ENCODE peak calls at places on chromosomes 13 and 19, in seven cellular contexts. Z, H, N, M, U, K and C are unnamed samples.

GRCh38 chr19:2652504-2653099 is 49.9 kb downstream of the GNG7 start:
- DNase-seq in Z (no peak), H (no peak), N (no peak), M (no peak), U (no peak), K (no peak), C (no peak)

GRCh38 chr19:42309686-42310085 is 3.4 kb upstream of the TMEM145 start:
- DNase-seq in Z (no peak), H (no peak), N (no peak), M (no peak), U (no peak), K (no peak), C (no peak)

GRCh38 chr13:28680541-28680940 is 21.6 kb downstream of the POMP start:
- DNase-seq in Z (no peak), H (no peak), N (no peak), M (no peak), U (no peak), K (no peak), C (no peak)

GRCh38 chr19:19821366-19822147 is at the start of gene ZNF506:
- DNase-seq in Z (peak), H (peak), N (peak), M (peak), U (peak), K (peak), C (peak)

GRCh38 chr19:40365010-40365409 is 16.5 kb downstream of the PLD3 start:
- DNase-seq in Z (no peak), H (no peak), N (no peak), M (no peak), U (no peak), K (no peak), C (no peak)

GRCh38 chr19:14146789-14147216 is 10.4 kb upstream of the ASF1B start:
- DNase-seq in Z (no peak), H (no peak), N (no peak), M (no peak), U (no peak), K (no peak), C (peak)

GRCh38 chr19:12656899-12657571 is 9.5 kb downstream of the MAN2B1 start:
- DNase-seq in Z (no peak), H (no peak), N (no peak), M (no peak), U (no peak), K (no peak), C (no peak)

GRCh38 chr19:10766681-10767201 is 48.9 kb downstream of the DNM2 start:
- DNase-seq in Z (peak), H (no peak), N (no peak), M (no peak), U (no peak), K (no peak), C (no peak)

GRCh38 chr13:40023608-40024577 is 368.4 kb downstream of the COG6 start:
- DNase-seq in Z (no peak), H (no peak), N (no peak), M (no peak), U (no peak), K (no peak), C (no peak)

DNA sequence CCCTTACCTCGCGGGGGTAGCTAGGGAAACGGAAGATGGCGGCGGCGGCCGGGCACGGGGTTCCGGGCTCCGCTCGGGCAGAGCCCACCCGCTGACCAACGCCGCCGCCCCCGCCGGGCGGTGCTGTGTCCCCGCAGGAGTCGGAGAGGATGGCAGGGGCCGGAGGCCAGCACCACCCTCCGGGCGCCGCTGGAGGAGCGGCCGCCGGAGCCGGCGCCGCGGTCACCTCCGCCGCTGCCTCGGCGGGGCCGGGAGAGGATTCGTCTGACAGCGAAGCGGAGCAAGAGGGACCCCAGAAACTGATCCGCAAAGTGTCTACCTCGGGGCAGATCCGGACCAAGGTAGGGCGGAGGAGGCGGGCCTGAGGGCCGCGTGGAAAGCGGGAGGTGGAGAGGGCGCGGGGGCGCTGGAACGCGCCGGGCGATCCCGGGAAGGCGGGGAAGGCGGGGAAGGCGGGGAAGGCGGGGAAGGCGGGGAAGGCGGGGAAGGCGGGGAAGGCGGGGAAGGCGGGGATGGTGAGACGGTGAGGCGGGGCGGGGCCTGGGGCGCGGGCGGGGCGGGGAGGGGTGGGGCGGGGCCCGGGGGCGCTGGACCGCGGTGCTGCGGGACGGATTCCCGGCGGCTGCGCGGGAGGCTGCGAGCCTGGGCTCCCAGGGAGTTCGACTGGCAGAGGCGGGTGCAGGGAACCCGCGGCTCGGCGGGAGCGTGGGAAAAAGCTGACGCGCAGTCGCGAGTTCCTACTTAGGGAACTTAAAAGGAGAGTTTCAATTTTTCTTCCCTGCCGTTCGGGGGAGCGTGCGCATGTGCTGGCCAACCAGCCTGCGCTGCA is at the start of gene DGKH:
- DNase-seq in Z (peak), H (no peak), N (peak), M (peak), U (peak), K (peak), C (no peak)
- TF ChIP-seq CTCF in Z (no peak), H (no peak), N (peak), M (peak), U (peak), K (no peak), C (no peak)

DNA sequence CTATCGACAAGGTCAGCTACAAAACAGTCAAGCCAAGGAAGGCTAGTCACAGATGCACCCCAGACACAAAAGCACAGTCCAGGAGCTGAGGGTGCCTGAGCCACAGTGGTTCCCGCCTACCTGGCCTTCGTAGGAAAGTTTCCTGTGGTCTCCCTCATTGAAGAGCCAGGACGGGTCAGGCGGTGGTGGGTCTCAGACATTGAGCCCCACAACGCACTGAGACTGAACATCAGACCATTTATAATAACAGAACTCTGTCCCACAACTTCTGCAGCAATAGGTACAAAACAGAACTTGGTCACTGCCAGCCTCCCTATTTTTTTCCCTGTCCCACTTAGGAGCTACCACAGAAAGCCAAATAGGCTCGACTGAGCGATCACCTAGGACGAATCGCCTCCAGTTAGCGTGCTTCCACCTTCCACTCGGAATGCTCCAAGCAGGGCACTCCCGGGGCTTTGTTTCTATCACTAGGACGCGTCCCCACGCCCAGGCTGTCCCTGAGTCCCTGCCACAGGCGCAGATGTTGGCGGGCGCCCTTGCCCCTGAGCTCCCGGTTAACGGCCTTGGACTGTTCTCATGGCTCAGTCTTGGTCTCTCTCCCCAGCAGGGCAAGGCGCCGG is 640 bp upstream of the ZNF544 start:
- DNase-seq in Z (no peak), H (no peak), N (no peak), M (no peak), U (no peak), K (no peak), C (no peak)
- H3K4me3 ChIP-seq in Z (peak), H (peak), N (peak), M (peak), U (peak), K (peak), C (peak)

DNA sequence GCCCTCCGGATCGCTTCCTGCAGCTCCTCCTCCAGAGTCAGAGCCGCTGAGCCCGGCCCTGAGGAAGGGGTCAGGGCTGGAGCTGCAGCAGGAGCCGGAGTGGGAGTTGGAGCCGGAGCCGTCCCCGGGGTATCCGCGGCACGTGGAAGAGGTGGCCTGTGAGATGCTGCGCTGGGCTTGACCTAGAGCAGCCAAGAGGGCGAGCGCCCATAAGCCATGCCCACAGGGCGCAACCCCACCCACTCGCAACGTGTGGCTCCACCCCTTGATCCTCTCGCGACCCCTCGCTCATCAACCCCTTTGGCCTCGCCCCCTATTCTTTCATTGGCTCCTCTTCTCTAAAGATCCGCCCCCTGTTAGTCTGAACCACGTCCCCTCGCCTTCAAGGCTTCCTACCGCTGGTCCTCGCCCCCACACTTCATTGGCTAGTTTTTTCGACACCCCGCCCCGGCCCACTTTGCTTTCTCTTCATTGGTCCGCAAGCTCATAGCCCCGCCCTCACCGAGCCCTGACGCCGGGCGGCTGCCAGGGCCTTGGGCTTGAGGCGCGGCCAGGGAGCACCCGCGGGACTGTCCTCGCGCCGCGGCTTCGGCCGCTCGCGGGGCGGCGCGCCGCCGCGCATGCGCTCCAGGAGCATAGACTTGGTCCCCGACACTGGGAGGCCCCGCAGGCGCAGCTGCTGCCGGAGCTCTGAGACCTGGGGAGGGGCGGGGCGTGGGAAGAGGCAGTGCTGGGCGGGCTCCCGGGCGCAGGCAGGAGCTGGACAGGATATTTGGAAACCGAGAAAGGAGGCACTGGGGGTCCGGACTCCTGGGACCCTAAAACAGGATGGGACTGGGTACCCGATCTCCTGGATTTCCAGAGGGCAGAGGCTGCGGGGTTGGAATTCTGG is 5.4 kb downstream of the MAMSTR start:
- DNase-seq in Z (peak), H (peak), N (peak), M (peak), U (peak), K (peak), C (peak)
- TF ChIP-seq CTCF in Z (peak), H (no peak), N (no peak), M (no peak), U (no peak), K (peak), C (no peak)

GRCh38 chr13:21318891-21319532 is 140.1 kb downstream of the ZDHHC20 start:
- DNase-seq in Z (no peak), H (no peak), N (no peak), M (no peak), U (no peak), K (no peak), C (no peak)
- H3K4me3 ChIP-seq in Z (no peak), H (peak), N (no peak), M (peak), U (no peak), K (peak), C (no peak)

GRCh38 chr19:18401580-18402112 is 4.2 kb upstream of the LRRC25 start:
- DNase-seq in Z (no peak), H (no peak), N (peak), M (peak), U (no peak), K (peak), C (no peak)
- TF ChIP-seq CTCF in Z (no peak), H (peak), N (peak), M (peak), U (peak), K (no peak), C (peak)

GRCh38 chr19:5291588-5292193 is 48.9 kb downstream of the PTPRS start:
- DNase-seq in Z (no peak), H (no peak), N (no peak), M (no peak), U (no peak), K (no peak), C (no peak)
- H3K4me3 ChIP-seq in Z (peak), H (peak), N (no peak), M (peak), U (peak), K (peak), C (peak)

DNA sequence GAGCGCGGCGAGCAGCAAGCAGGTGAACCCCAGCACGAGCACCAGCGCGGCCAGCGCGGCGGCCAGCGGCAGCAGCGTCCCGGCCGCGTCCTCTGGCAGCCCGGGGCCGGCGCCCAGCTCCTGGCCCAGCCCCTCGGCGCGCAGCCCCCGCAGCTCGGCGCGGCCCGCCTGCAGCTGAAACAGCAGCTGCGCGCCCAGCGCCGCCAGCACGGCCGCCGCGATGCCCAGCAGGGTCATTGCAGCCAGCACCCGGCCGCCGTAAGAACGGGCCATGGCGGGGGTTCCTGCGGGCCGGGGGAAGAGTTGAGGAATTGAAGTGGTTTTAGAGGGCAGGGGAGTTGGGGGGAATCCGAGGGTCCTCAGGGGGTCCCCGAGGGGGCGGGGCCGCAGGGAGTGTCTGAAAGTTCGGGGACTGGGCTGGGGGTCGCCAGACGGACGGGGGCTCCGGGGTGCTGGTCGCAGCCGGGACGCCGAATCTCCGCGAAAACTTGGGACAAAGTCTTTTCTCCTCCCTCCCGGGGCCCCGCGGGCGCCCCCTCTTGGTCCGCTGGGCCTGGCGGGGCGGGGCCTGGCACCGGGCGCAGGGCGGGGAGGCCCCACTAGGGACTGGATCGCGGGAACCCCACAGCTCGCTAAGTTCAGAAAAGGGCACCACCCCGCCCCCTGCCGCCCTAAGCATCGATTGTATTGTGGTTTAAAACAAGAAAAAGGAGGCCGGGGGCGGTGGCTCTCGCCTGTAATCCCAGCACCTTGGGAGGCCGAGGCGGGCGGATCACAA is at the start of gene TMEM221:
- DNase-seq in Z (no peak), H (no peak), N (peak), M (peak), U (peak), K (peak), C (no peak)
- TF ChIP-seq CTCF in Z (peak), H (peak), N (peak), M (peak), U (peak), K (peak), C (peak)

GRCh38 chr19:18636183-18636968 is 452 bp upstream of the KLHL26 start:
- DNase-seq in Z (peak), H (peak), N (peak), M (peak), U (peak), K (peak), C (peak)

GRCh38 chr19:18637644-18638630 is 1.1 kb downstream of the KLHL26 start:
- DNase-seq in Z (no peak), H (no peak), N (peak), M (no peak), U (peak), K (no peak), C (no peak)

GRCh38 chr19:18636969-18637629 is at the start of gene KLHL26:
- DNase-seq in Z (no peak), H (no peak), N (no peak), M (no peak), U (no peak), K (no peak), C (no peak)

GRCh38 chr19:18634612-18635290 is 2.1 kb upstream of the KLHL26 start:
- DNase-seq in Z (no peak), H (no peak), N (no peak), M (no peak), U (no peak), K (no peak), C (no peak)

DNA sequence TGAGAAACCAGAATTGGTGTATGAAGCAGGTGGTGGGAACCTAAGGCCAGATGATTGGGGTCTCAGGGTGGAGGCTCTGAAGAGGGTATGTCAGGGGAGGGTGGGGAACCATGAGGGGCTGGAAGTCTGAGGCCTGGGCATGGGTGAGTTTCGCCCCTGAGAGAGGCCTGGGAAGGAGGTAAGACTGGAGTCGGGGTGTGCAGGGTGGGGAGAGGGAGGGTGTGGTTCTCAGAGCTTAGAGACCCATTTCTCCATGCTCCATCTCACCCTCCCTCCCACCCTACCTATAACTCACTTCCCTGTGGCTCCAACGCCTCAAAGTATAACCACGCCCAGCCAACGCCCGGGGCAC is 1.0 kb upstream of the KLHL26 start:
- DNase-seq in Z (no peak), H (no peak), N (no peak), M (no peak), U (no peak), K (no peak), C (no peak)
- H3K4me3 ChIP-seq in Z (peak), H (no peak), N (no peak), M (peak), U (peak), K (peak), C (no peak)